ENCODE peak calls at places on chromosomes 1 and 21, in four cellular contexts. H is HepG2, A is WTC11, B is K562. C is an unnamed sample.

GRCh38 chr1:218785928-218786327 is 387.8 kb upstream of the LYPLAL1 start:
- DNase-seq in H (no peak), A (no peak), B (no peak), C (no peak)

GRCh38 chr1:198056255-198056654 is 100.5 kb upstream of the NEK7 start:
- DNase-seq in H (peak; percentile 5), A (peak; percentile 76), B (peak; percentile 31), C (no peak)

GRCh38 chr1:229408458-229409037 is 25.3 kb downstream of the ACTA1 start:
- DNase-seq in H (peak; percentile 55), A (no peak), B (no peak), C (no peak)

GRCh38 chr1:12285496-12286143 is 55.8 kb downstream of the VPS13D start:
- DNase-seq in H (no peak), A (no peak), B (no peak), C (no peak)

GRCh38 chr1:192602757-192603156 is 27.2 kb downstream of the RGS1 start:
- DNase-seq in H (no peak), A (no peak), B (no peak), C (no peak)

GRCh38 chr1:168972887-168973286 is 133.6 kb upstream of the ATP1B1 start:
- DNase-seq in H (no peak), A (no peak), B (no peak), C (no peak)

GRCh38 chr1:9121891-9122409 is 7.0 kb downstream of the GPR157 start:
- DNase-seq in H (no peak), A (no peak), B (no peak), C (peak; percentile 71)

GRCh38 chr1:224292419-224292818 is 37.6 kb downstream of the NVL start:
- DNase-seq in H (no peak), A (no peak), B (no peak), C (no peak)

GRCh38 chr1:34101151-34101550 is 63.9 kb downstream of the CSMD2 start:
- DNase-seq in H (no peak), A (no peak), B (no peak), C (no peak)

GRCh38 chr1:5959087-5959486 is 33.1 kb downstream of the NPHP4 start:
- DNase-seq in H (no peak), A (no peak), B (no peak), C (no peak)

GRCh38 chr1:208031316-208031931 is 120.5 kb upstream of the CD34 start:
- DNase-seq in H (no peak), A (no peak), B (no peak), C (no peak)

GRCh38 chr1:31593770-31594632 is 17.7 kb downstream of the TINAGL1 start:
- DNase-seq in H (peak; percentile 62), A (peak; percentile 88), B (peak; percentile 80), C (peak; percentile 26)

GRCh38 chr1:25806418-25806817 is 6.4 kb downstream of the SELENON start:
- DNase-seq in H (no peak), A (no peak), B (no peak), C (no peak)

GRCh38 chr1:97920275-97920831 is 481 bp downstream of the DPYD start:
- DNase-seq in H (peak; percentile 3), A (no peak), B (peak; percentile 11), C (no peak)

GRCh38 chr1:202016022-202016624 is 5.7 kb downstream of the ELF3 start:
- DNase-seq in H (no peak), A (no peak), B (no peak), C (no peak)

GRCh38 chr1:109933856-109934711 is 23.4 kb downstream of the CSF1 start:
- DNase-seq in H (peak; percentile 55), A (no peak), B (peak; percentile 37), C (no peak)

GRCh38 chr21:34812510-34813265 is 143.9 kb downstream of the CLIC6 start:
- DNase-seq in H (peak; percentile 78), A (no peak), B (no peak), C (no peak)

GRCh38 chr1:22503721-22504410 is 52.2 kb downstream of the ZBTB40 start:
- DNase-seq in H (peak; percentile 30), A (no peak), B (no peak), C (no peak)

GRCh38 chr1:25718738-25719137 is 81.3 kb upstream of the SELENON start:
- DNase-seq in H (no peak), A (no peak), B (no peak), C (no peak)

GRCh38 chr1:64112281-64112680 is 91.1 kb upstream of the UBE2U start:
- DNase-seq in H (no peak), A (no peak), B (no peak), C (no peak)

GRCh38 chr1:244444854-244445253 is 6.9 kb downstream of the ADSS2 start:
- DNase-seq in H (no peak), A (no peak), B (no peak), C (no peak)

GRCh38 chr1:112905420-112906154 is 50.4 kb downstream of the SLC16A1 start:
- DNase-seq in H (no peak), A (no peak), B (peak; percentile 19), C (no peak)

GRCh38 chr1:67766117-67766978 is 66.9 kb downstream of the GNG12 start:
- DNase-seq in H (no peak), A (peak; percentile 36), B (peak; percentile 65), C (no peak)

GRCh38 chr1:97870574-97870973 is 50.3 kb downstream of the DPYD start:
- DNase-seq in H (no peak), A (no peak), B (no peak), C (no peak)

GRCh38 chr21:37208056-37208705 is 59.0 kb downstream of the VPS26C start:
- DNase-seq in H (peak; percentile 13), A (no peak), B (peak; percentile 66), C (peak; percentile 68)

GRCh38 chr1:66176012-66176715 is 357.8 kb upstream of the SGIP1 start:
- DNase-seq in H (no peak), A (peak; percentile 16), B (no peak), C (no peak)

GRCh38 chr1:164765557-164765956 is 206.6 kb downstream of the PBX1 start:
- DNase-seq in H (no peak), A (no peak), B (no peak), C (no peak)

GRCh38 chr1:160646711-160647328 is at the start of gene SLAMF1:
- DNase-seq in H (no peak), A (no peak), B (no peak), C (peak; percentile 95)

GRCh38 chr1:4880621-4881020 is 226.2 kb downstream of the AJAP1 start:
- DNase-seq in H (no peak), A (no peak), B (no peak), C (no peak)

GRCh38 chr1:211126622-211127021 is 7.3 kb downstream of the KCNH1 start:
- DNase-seq in H (no peak), A (no peak), B (no peak), C (no peak)

GRCh38 chr1:88867743-88868521 is 23.4 kb downstream of the GTF2B start:
- DNase-seq in H (no peak), A (no peak), B (no peak), C (no peak)

GRCh38 chr1:70227439-70227838 is 6.3 kb downstream of the SRSF11 start:
- DNase-seq in H (no peak), A (no peak), B (peak; percentile 9), C (no peak)

DNA sequence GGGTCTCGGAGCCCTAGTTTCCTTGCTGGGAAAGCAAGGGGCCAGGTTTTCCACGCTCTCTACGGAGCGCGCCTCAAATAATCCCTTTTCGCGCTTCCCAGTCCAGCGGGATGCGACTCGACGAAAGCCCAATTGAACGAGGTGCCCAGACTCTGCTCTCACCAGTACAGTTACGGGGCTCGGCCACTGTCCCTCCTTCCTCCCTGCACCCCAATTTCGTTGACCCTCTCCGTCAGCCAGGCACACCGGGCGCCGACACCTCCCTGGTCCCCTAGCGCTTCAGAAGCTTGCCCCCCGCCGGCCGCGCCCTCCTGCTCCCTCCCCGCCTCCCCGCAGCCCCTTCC is 387 bp downstream of the SEMA6C start:
- DNase-seq in H (no peak), A (no peak), B (no peak), C (no peak)
- TF ChIP-seq CREM in H (no peak), A (no peak), B (no peak), C (no peak)

DNA sequence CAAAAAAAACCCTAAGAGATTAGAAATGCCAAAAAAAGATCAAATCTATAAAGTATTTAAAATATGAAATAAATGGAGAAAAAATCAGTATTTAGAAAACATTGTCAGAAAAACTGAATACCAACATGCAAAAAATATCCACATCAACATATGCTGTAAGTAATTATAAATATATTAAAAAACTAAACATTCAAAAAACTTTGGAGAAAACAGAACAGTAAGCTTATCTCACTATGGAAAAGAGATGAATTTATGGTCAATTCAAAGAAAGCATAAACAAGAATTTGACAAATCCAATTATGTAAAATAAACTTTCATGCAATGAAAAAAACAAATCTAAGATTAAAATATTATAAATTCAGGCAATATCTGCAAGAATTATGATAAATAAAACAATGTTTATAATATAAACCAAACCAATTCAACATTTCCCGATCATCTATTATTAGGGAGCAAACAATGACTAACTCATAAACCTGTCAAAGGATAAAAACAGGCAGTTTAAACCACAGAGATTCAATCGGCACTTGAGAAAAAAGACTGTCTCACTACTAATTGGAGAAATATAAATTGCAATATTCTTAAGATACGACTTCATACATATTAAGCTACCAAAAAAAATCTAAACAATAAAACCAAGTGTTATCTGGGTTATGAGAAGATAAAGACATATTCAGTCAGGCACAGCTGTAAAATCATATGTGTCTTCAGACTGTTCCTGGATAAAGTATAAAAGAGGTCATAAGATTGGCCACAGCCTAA is 21.8 kb downstream of the EYA3 start:
- DNase-seq in H (no peak), A (no peak), B (no peak), C (no peak)
- TF ChIP-seq CREM in H (no peak), A (no peak), B (no peak), C (no peak)

DNA sequence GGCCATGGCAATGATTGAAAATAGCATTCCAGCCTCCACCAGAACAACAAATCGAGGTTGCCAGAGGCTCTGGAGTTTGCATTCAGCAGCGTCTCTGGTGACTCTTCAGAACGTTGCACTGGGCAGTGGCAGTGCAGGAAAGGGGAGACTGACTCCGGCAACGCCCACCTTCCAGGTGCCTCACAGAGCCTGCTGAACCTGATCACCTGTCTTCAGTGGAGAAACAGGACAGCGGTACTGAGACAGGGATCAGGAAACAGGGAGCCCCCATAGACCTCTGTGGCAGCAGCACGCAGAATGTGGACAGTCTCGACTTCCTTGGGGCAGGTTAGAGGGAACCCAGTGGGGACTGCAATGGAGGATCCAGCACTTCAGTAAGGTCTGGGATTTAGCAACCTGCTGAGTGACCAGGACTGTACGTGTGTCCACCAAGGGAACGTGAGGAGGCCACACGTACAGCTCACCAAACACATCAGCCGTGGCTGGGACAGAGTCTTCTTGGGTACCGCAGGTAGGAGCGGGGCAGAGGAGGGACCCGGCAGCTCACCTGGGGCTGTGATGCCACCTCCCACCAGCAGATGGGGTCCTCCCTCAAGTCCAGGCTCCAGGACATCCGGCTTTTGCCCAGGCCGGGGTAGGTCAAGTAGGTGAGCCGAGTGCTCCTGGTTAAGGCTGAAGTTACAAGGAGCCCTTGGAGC is 128.6 kb downstream of the PRDM2 start:
- DNase-seq in H (peak; percentile 23), A (peak; percentile 88), B (peak; percentile 64), C (no peak)
- TF ChIP-seq CREM in H (no peak), A (no peak), B (no peak), C (no peak)

DNA sequence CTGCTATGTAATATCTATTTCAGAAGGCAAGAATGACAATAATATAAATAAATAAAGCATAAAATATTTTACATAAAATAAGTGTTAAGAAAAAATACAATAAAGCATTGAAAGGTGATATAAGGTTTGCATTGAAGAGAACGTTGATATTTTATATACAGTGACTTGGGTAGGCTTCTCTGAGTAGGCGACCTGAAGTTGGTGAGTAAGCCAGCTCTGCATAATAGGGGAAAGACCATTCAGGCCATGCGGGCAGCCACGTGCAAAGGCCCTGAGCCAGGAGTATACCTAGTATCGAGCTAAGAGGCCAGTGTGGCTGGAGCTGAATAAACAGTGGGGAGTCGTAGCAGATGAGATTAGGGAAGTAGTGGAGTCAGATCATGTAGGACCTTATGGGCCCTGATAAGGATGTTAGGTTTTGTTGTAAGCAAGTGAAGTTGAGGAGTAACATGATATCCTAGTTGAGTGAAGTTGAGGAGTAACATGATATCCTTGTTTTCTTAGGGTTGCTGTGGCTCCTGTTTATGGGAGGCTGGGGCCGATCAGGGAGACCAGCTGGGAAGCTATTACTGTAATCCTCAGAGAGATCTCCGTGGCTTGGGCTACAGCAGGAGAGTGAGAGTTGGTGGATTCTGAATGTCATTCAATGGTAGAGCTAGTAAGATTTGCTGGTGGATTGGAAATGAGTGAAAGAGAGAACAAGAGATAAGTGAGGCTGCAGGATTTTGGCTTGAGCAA is 22.0 kb downstream of the KCNK1 start:
- DNase-seq in H (no peak), A (peak; percentile 35), B (peak; percentile 98), C (no peak)
- TF ChIP-seq CREM in H (no peak), A (no peak), B (peak; percentile 92), C (no peak)

C was measured in GM12878.